ENCODE peak calls at places on chromosomes 11 and 22, in six cellular contexts. One of them, this sample, is unnamed.

GRCh38 chr22:21009638-21010425 is 5.1 kb upstream of the P2RX6 start:
- DNase-seq in GOT3: no peak
- DNase-seq in cerebellar nuclear complex: no peak
- DNase-seq in activated T-cell treated with anti-CD3 and anti-CD28 coated beads, Interleukin-2, amount 50 U/mL, for 72 hours: peak
- DNase-seq in uterus: no peak
- DNase-seq in MM.1S: peak
- DNase-seq in this sample: no peak

GRCh38 chr22:36417281-36417686 is 29.5 kb upstream of the MYH9 start:
- DNase-seq in cerebellar nuclear complex: no peak
- DNase-seq in GOT3: no peak
- DNase-seq in MM.1S: peak
- DNase-seq in uterus: no peak
- DNase-seq in activated T-cell treated with anti-CD3 and anti-CD28 coated beads, Interleukin-2, amount 50 U/mL, for 72 hours: no peak
- DNase-seq in this sample: no peak

GRCh38 chr11:75582935-75583709 is 21.1 kb downstream of the SERPINH1 start:
- DNase-seq in GOT3: no peak
- DNase-seq in activated T-cell treated with anti-CD3 and anti-CD28 coated beads, Interleukin-2, amount 50 U/mL, for 72 hours: peak
- DNase-seq in cerebellar nuclear complex: no peak
- DNase-seq in MM.1S: peak
- DNase-seq in uterus: peak
- DNase-seq in this sample: no peak

GRCh38 chr22:49690454-49690853 is 137.2 kb downstream of the BRD1 start:
- DNase-seq in activated T-cell treated with anti-CD3 and anti-CD28 coated beads, Interleukin-2, amount 50 U/mL, for 72 hours: no peak
- DNase-seq in cerebellar nuclear complex: no peak
- DNase-seq in uterus: no peak
- DNase-seq in MM.1S: no peak
- DNase-seq in GOT3: no peak
- DNase-seq in this sample: no peak

GRCh38 chr11:130602700-130603584 is 154.5 kb downstream of the ADAMTS15 start:
- DNase-seq in GOT3: no peak
- DNase-seq in cerebellar nuclear complex: no peak
- DNase-seq in activated T-cell treated with anti-CD3 and anti-CD28 coated beads, Interleukin-2, amount 50 U/mL, for 72 hours: no peak
- DNase-seq in uterus: peak
- DNase-seq in MM.1S: no peak
- DNase-seq in this sample: no peak

GRCh38 chr11:3808846-3809623 is 675 bp downstream of the PGAP2 start:
- DNase-seq in activated T-cell treated with anti-CD3 and anti-CD28 coated beads, Interleukin-2, amount 50 U/mL, for 72 hours: peak
- DNase-seq in MM.1S: peak
- DNase-seq in cerebellar nuclear complex: no peak
- DNase-seq in uterus: no peak
- DNase-seq in GOT3: no peak
- DNase-seq in this sample: no peak

GRCh38 chr11:66159585-66159984 is 89.5 kb downstream of the PACS1 start:
- DNase-seq in cerebellar nuclear complex: no peak
- DNase-seq in MM.1S: no peak
- DNase-seq in uterus: no peak
- DNase-seq in activated T-cell treated with anti-CD3 and anti-CD28 coated beads, Interleukin-2, amount 50 U/mL, for 72 hours: no peak
- DNase-seq in GOT3: no peak
- DNase-seq in this sample: no peak

GRCh38 chr11:33779849-33780528 is 5.7 kb upstream of the FBXO3 start:
- DNase-seq in activated T-cell treated with anti-CD3 and anti-CD28 coated beads, Interleukin-2, amount 50 U/mL, for 72 hours: no peak
- DNase-seq in cerebellar nuclear complex: no peak
- DNase-seq in uterus: no peak
- DNase-seq in GOT3: no peak
- DNase-seq in MM.1S: no peak
- DNase-seq in this sample: no peak

GRCh38 chr22:23002612-23003180 is 67.6 kb upstream of the GNAZ start:
- DNase-seq in activated T-cell treated with anti-CD3 and anti-CD28 coated beads, Interleukin-2, amount 50 U/mL, for 72 hours: no peak
- DNase-seq in cerebellar nuclear complex: no peak
- DNase-seq in uterus: no peak
- DNase-seq in GOT3: no peak
- DNase-seq in MM.1S: no peak
- DNase-seq in this sample: no peak

GRCh38 chr11:102560555-102561011 is 30.0 kb upstream of the MMP7 start:
- DNase-seq in uterus: no peak
- DNase-seq in cerebellar nuclear complex: no peak
- DNase-seq in MM.1S: peak
- DNase-seq in activated T-cell treated with anti-CD3 and anti-CD28 coated beads, Interleukin-2, amount 50 U/mL, for 72 hours: no peak
- DNase-seq in GOT3: no peak
- DNase-seq in this sample: no peak

GRCh38 chr22:30668306-30668655 is 606 bp upstream of the DUSP18 start:
- DNase-seq in MM.1S: no peak
- DNase-seq in uterus: no peak
- DNase-seq in GOT3: no peak
- DNase-seq in activated T-cell treated with anti-CD3 and anti-CD28 coated beads, Interleukin-2, amount 50 U/mL, for 72 hours: no peak
- DNase-seq in cerebellar nuclear complex: no peak
- DNase-seq in this sample: no peak

GRCh38 chr11:9150501-9150900 is 59.1 kb upstream of the SCUBE2 start:
- DNase-seq in activated T-cell treated with anti-CD3 and anti-CD28 coated beads, Interleukin-2, amount 50 U/mL, for 72 hours: no peak
- DNase-seq in uterus: no peak
- DNase-seq in cerebellar nuclear complex: no peak
- DNase-seq in GOT3: no peak
- DNase-seq in MM.1S: no peak
- DNase-seq in this sample: no peak

GRCh38 chr11:105022998-105023397 is at the start of gene CASP5:
- DNase-seq in activated T-cell treated with anti-CD3 and anti-CD28 coated beads, Interleukin-2, amount 50 U/mL, for 72 hours: no peak
- DNase-seq in MM.1S: no peak
- DNase-seq in uterus: no peak
- DNase-seq in cerebellar nuclear complex: no peak
- DNase-seq in GOT3: no peak
- DNase-seq in this sample: no peak

GRCh38 chr22:49826603-49827306 is 918 bp downstream of the BRD1 start:
- DNase-seq in cerebellar nuclear complex: no peak
- DNase-seq in uterus: peak
- DNase-seq in GOT3: no peak
- DNase-seq in activated T-cell treated with anti-CD3 and anti-CD28 coated beads, Interleukin-2, amount 50 U/mL, for 72 hours: peak
- DNase-seq in MM.1S: peak
- DNase-seq in this sample: no peak

GRCh38 chr11:64647019-64647805 is 56.2 kb downstream of the SLC22A12 start:
- DNase-seq in activated T-cell treated with anti-CD3 and anti-CD28 coated beads, Interleukin-2, amount 50 U/mL, for 72 hours: no peak
- DNase-seq in uterus: no peak
- DNase-seq in GOT3: no peak
- DNase-seq in cerebellar nuclear complex: no peak
- DNase-seq in MM.1S: no peak
- DNase-seq in this sample: no peak

This sample was measured in esophagus squamous epithelium.